ENCODE peak calls at places on chromosomes 12 and 14, in four cellular contexts. One of them, this sample, is unnamed.
A peak's percentile ranks its signal among the peaks of the same experiment; 100 is the strongest.

GRCh38 chr14:103108749-103109207 is 14.3 kb downstream of the EXOC3L4 start:
- DNase-seq in H1: no peak
- DNase-seq in neuronal stem cell: no peak
- DNase-seq in mesenchymal stem cell: peak; percentile 74
- DNase-seq in this sample: peak; percentile 50

GRCh38 chr14:23057757-23058653 is 685 bp upstream of the CDH24 start:
- DNase-seq in H1: peak; percentile 86
- DNase-seq in neuronal stem cell: peak; percentile 93
- DNase-seq in mesenchymal stem cell: peak; percentile 86
- DNase-seq in this sample: peak; percentile 95

GRCh38 chr12:82527165-82527780 is 159.4 kb upstream of the TMTC2 start:
- DNase-seq in H1: no peak
- DNase-seq in neuronal stem cell: peak; percentile 55
- DNase-seq in mesenchymal stem cell: peak; percentile 51
- DNase-seq in this sample: no peak

GRCh38 chr12:85004199-85004598 is 31.9 kb downstream of the TSPAN19 start:
- DNase-seq in H1: no peak
- DNase-seq in neuronal stem cell: no peak
- DNase-seq in mesenchymal stem cell: no peak
- DNase-seq in this sample: no peak

GRCh38 chr12:56634242-56634836 is 4.2 kb upstream of the BAZ2A start:
- DNase-seq in H1: no peak
- DNase-seq in neuronal stem cell: no peak
- DNase-seq in mesenchymal stem cell: peak; percentile 40
- DNase-seq in this sample: peak; percentile 95

GRCh38 chr14:69048456-69048855 is 69.4 kb upstream of the ACTN1 start:
- DNase-seq in H1: no peak
- DNase-seq in neuronal stem cell: no peak
- DNase-seq in mesenchymal stem cell: no peak
- DNase-seq in this sample: no peak

GRCh38 chr12:101877816-101878811 is 734 bp downstream of the DRAM1 start:
- DNase-seq in H1: no peak
- DNase-seq in neuronal stem cell: no peak
- DNase-seq in mesenchymal stem cell: peak; percentile 57
- DNase-seq in this sample: peak; percentile 61

GRCh38 chr12:110906516-110906915 is 13.9 kb downstream of the MYL2 start:
- DNase-seq in H1: no peak
- DNase-seq in neuronal stem cell: no peak
- DNase-seq in mesenchymal stem cell: no peak
- DNase-seq in this sample: no peak

GRCh38 chr14:95265106-95266094 is 54.3 kb downstream of the CLMN start:
- DNase-seq in H1: no peak
- DNase-seq in neuronal stem cell: no peak
- DNase-seq in mesenchymal stem cell: peak; percentile 93
- DNase-seq in this sample: peak; percentile 17

GRCh38 chr12:1911598-1912575 is 6.6 kb downstream of the CACNA2D4 start:
- DNase-seq in H1: no peak
- DNase-seq in neuronal stem cell: no peak
- DNase-seq in mesenchymal stem cell: no peak
- DNase-seq in this sample: peak; percentile 34

GRCh38 chr12:78928200-78929074 is 63.9 kb downstream of the SYT1 start:
- DNase-seq in H1: no peak
- DNase-seq in neuronal stem cell: no peak
- DNase-seq in mesenchymal stem cell: peak; percentile 80
- DNase-seq in this sample: no peak

GRCh38 chr12:31773867-31774266 is 45.0 kb upstream of the AMN1 start:
- DNase-seq in H1: no peak
- DNase-seq in neuronal stem cell: no peak
- DNase-seq in mesenchymal stem cell: no peak
- DNase-seq in this sample: no peak

GRCh38 chr12:7154901-7155470 is 24.8 kb downstream of the CLSTN3 start:
- DNase-seq in H1: no peak
- DNase-seq in neuronal stem cell: no peak
- DNase-seq in mesenchymal stem cell: no peak
- DNase-seq in this sample: no peak

GRCh38 chr12:110245278-110245868 is 35.7 kb upstream of the ATP2A2 start:
- DNase-seq in H1: no peak
- DNase-seq in neuronal stem cell: no peak
- DNase-seq in mesenchymal stem cell: no peak
- DNase-seq in this sample: peak; percentile 78

GRCh38 chr12:79747274-79747673 is 56.5 kb upstream of the PAWR start:
- DNase-seq in H1: no peak
- DNase-seq in neuronal stem cell: no peak
- DNase-seq in mesenchymal stem cell: no peak
- DNase-seq in this sample: no peak

GRCh38 chr12:99055294-99055693 is 410.2 kb downstream of the APAF1 start:
- DNase-seq in H1: no peak
- DNase-seq in neuronal stem cell: no peak
- DNase-seq in mesenchymal stem cell: no peak
- DNase-seq in this sample: no peak

GRCh38 chr12:106113042-106113441 is 25.7 kb downstream of the NUAK1 start:
- DNase-seq in H1: no peak
- DNase-seq in neuronal stem cell: no peak
- DNase-seq in mesenchymal stem cell: peak; percentile 88
- DNase-seq in this sample: no peak

GRCh38 chr12:87323369-87323768 is 705.8 kb downstream of the C12orf50 start:
- DNase-seq in H1: no peak
- DNase-seq in neuronal stem cell: no peak
- DNase-seq in mesenchymal stem cell: no peak
- DNase-seq in this sample: no peak

GRCh38 chr12:6461401-6462233 is 8.9 kb downstream of the VAMP1 start:
- DNase-seq in H1: no peak
- DNase-seq in neuronal stem cell: no peak
- DNase-seq in mesenchymal stem cell: no peak
- DNase-seq in this sample: no peak

GRCh38 chr14:104749111-104749649 is 3.8 kb upstream of the SIVA1 start:
- DNase-seq in H1: no peak
- DNase-seq in neuronal stem cell: no peak
- DNase-seq in mesenchymal stem cell: no peak
- DNase-seq in this sample: no peak

GRCh38 chr12:48002773-48003218 is 1.5 kb downstream of the COL2A1 start:
- DNase-seq in H1: no peak
- DNase-seq in neuronal stem cell: no peak
- DNase-seq in mesenchymal stem cell: peak; percentile 58
- DNase-seq in this sample: no peak

GRCh38 chr12:43289412-43289811 is 262.6 kb downstream of the ADAMTS20 start:
- DNase-seq in H1: no peak
- DNase-seq in neuronal stem cell: no peak
- DNase-seq in mesenchymal stem cell: no peak
- DNase-seq in this sample: no peak

GRCh38 chr14:104735830-104736642 is 12.0 kb downstream of the ADSS1 start:
- DNase-seq in H1: no peak
- DNase-seq in neuronal stem cell: no peak
- DNase-seq in mesenchymal stem cell: peak; percentile 92
- DNase-seq in this sample: no peak

GRCh38 chr12:123250471-123251383 is 17.5 kb downstream of the MTRFR start:
- DNase-seq in H1: no peak
- DNase-seq in neuronal stem cell: no peak
- DNase-seq in mesenchymal stem cell: no peak
- DNase-seq in this sample: peak; percentile 83

GRCh38 chr12:5548152-5548933 is 116.4 kb downstream of the NTF3 start:
- DNase-seq in H1: no peak
- DNase-seq in neuronal stem cell: no peak
- DNase-seq in mesenchymal stem cell: no peak
- DNase-seq in this sample: no peak

GRCh38 chr12:104990950-104991349 is 4.8 kb downstream of the NOPCHAP1 start:
- DNase-seq in H1: no peak
- DNase-seq in neuronal stem cell: no peak
- DNase-seq in mesenchymal stem cell: no peak
- DNase-seq in this sample: no peak

GRCh38 chr14:58640959-58641358 is 3.2 kb downstream of the DACT1 start:
- DNase-seq in H1: no peak
- DNase-seq in neuronal stem cell: no peak
- DNase-seq in mesenchymal stem cell: no peak
- DNase-seq in this sample: no peak

GRCh38 chr14:78848234-78848820 is 678.2 kb downstream of the NRXN3 start:
- DNase-seq in H1: no peak
- DNase-seq in neuronal stem cell: peak; percentile 58
- DNase-seq in mesenchymal stem cell: peak; percentile 33
- DNase-seq in this sample: peak; percentile 68

GRCh38 chr14:97267509-97267908 is 470.3 kb downstream of the VRK1 start:
- DNase-seq in H1: no peak
- DNase-seq in neuronal stem cell: no peak
- DNase-seq in mesenchymal stem cell: no peak
- DNase-seq in this sample: no peak

GRCh38 chr12:102990419-102990818 is 32.9 kb downstream of the ASCL1 start:
- DNase-seq in H1: no peak
- DNase-seq in neuronal stem cell: no peak
- DNase-seq in mesenchymal stem cell: no peak
- DNase-seq in this sample: peak; percentile 46

GRCh38 chr14:59213368-59214315 is 25.2 kb downstream of the DAAM1 start:
- DNase-seq in H1: no peak
- DNase-seq in neuronal stem cell: no peak
- DNase-seq in mesenchymal stem cell: peak; percentile 34
- DNase-seq in this sample: no peak

DNA sequence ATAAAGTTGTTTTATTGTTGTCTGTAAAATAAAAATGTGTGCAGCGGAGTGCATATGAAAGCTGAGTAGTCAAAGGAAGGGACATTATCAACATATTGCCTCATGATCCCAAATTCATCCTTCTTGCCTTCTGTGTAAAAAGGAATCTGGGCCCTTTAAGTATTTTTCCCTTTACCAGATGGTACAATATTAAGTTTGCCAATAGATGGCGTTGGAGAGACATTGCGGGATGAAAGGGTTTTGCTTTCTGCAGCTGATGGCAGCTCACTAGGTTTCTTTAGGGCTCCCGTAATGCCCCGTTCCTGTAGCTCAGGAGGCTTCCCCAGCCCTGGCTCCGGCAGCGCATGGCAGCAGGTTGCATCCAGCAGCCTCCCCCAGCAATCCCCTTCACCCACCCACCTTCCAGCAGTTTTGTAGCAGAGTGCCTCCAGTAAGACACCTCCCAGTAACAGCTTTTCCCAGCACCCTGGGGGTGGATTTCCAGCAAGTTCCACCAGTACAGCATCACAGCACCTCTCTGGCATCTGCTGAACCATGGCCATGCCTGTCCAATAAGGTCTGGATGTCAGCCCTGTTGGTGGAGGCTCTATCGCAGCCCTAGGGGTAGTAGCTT is 354.4 kb downstream of the MED13L start:
- DNase-seq in H1: no peak
- DNase-seq in neuronal stem cell: no peak
- DNase-seq in mesenchymal stem cell: no peak
- DNase-seq in this sample: no peak
- H2BK12ac ChIP-seq in H1: no peak overlapping the region
- H2BK12ac ChIP-seq in neuronal stem cell: no peak overlapping the region
- H2BK12ac ChIP-seq in mesenchymal stem cell: no peak overlapping the region
- H2BK12ac ChIP-seq in this sample: no peak overlapping the region

GRCh38 chr14:39367387-39367751 is 64.9 kb downstream of the FBXO33 start:
- DNase-seq in H1: peak; percentile 23
- DNase-seq in neuronal stem cell: no peak
- DNase-seq in mesenchymal stem cell: no peak
- DNase-seq in this sample: peak; percentile 40
- H2BK12ac ChIP-seq in H1: peak overlapping the region; percentile 71
- H2BK12ac ChIP-seq in neuronal stem cell: no peak overlapping the region
- H2BK12ac ChIP-seq in mesenchymal stem cell: no peak overlapping the region
- H2BK12ac ChIP-seq in this sample: no peak overlapping the region

GRCh38 chr14:35121887-35122695 is at the start of the genes PPP2R3C and PRORP:
- DNase-seq in H1: peak; percentile 95
- DNase-seq in neuronal stem cell: peak; percentile 87
- DNase-seq in mesenchymal stem cell: peak; percentile 95
- DNase-seq in this sample: peak; percentile 95
- H2BK12ac ChIP-seq in H1: peak within 1 kb of the TSS; percentile 96
- H2BK12ac ChIP-seq in neuronal stem cell: no peak within 1 kb of the TSS
- H2BK12ac ChIP-seq in mesenchymal stem cell: peak within 1 kb of the TSS; percentile 92
- H2BK12ac ChIP-seq in this sample: peak within 1 kb of the TSS; percentile 90

GRCh38 chr12:65881348-65881961 is 57.2 kb downstream of the HMGA2 start:
- DNase-seq in H1: no peak
- DNase-seq in neuronal stem cell: no peak
- DNase-seq in mesenchymal stem cell: peak; percentile 87
- DNase-seq in this sample: no peak
- H2BK12ac ChIP-seq in H1: no peak overlapping the region
- H2BK12ac ChIP-seq in neuronal stem cell: no peak overlapping the region
- H2BK12ac ChIP-seq in mesenchymal stem cell: peak overlapping the region; percentile 20
- H2BK12ac ChIP-seq in this sample: no peak overlapping the region